ENCODE peak calls at places on chromosomes 11 and 22, in four cellular contexts. S, G, O and U are unnamed samples.
A peak's percentile ranks its signal among the peaks of the same experiment; 100 is the strongest.

GRCh38 chr11:19404787-19405186 is 164.0 kb upstream of the E2F8 start:
- DNase-seq in S (no peak), G (no peak), O (no peak), U (no peak)

GRCh38 chr11:46808804-46809431 is 37.2 kb downstream of the CKAP5 start:
- DNase-seq in S (no peak), G (no peak), O (no peak), U (no peak)

GRCh38 chr11:124405611-124406010 is 6.8 kb upstream of the OR8B3 start:
- DNase-seq in S (peak; percentile 11), G (no peak), O (no peak), U (no peak)

GRCh38 chr11:61158691-61159381 is 2.4 kb downstream of the VPS37C start:
- DNase-seq in S (peak; percentile 17), G (peak; percentile 99), O (no peak), U (no peak)

GRCh38 chr11:121723261-121723741 is 270.5 kb upstream of the SORL1-AS1 start:
- DNase-seq in S (no peak), G (no peak), O (no peak), U (no peak)

GRCh38 chr22:37043214-37043827 is 8.2 kb upstream of the KCTD17 start:
- DNase-seq in S (no peak), G (no peak), O (no peak), U (no peak)

GRCh38 chr11:45815747-45816146 is 10.8 kb downstream of the SLC35C1 start:
- DNase-seq in S (no peak), G (peak; percentile 68), O (no peak), U (no peak)

GRCh38 chr11:44364596-44364995 is 54.7 kb upstream of the ALX4 start:
- DNase-seq in S (no peak), G (no peak), O (no peak), U (no peak)

GRCh38 chr11:88404932-88405710 is 67.6 kb upstream of the CTSC start:
- DNase-seq in S (no peak), G (no peak), O (no peak), U (no peak)

GRCh38 chr11:85551881-85552280 is 75.3 kb downstream of the DLG2 start:
- DNase-seq in S (no peak), G (no peak), O (no peak), U (no peak)

GRCh38 chr22:29004647-29005371 is 56.8 kb downstream of the C22orf31 start:
- DNase-seq in S (no peak), G (no peak), O (no peak), U (peak; percentile 81)

GRCh38 chr11:1207451-1208360 is 15.2 kb upstream of the MUC5B start:
- DNase-seq in S (no peak), G (no peak), O (no peak), U (peak; percentile 83)

GRCh38 chr11:10454902-10455631 is at the start of gene AMPD3:
- DNase-seq in S (peak; percentile 92), G (peak; percentile 86), O (no peak), U (no peak)

GRCh38 chr11:120494595-120494994 is 17.0 kb upstream of the GRIK4 start:
- DNase-seq in S (no peak), G (no peak), O (no peak), U (no peak)

GRCh38 chr22:39476664-39477063 is 19.9 kb downstream of the MGAT3 start:
- DNase-seq in S (no peak), G (no peak), O (no peak), U (no peak)

GRCh38 chr22:50047346-50047745 is 10.8 kb downstream of the TTLL8 start:
- DNase-seq in S (no peak), G (no peak), O (no peak), U (no peak)

GRCh38 chr11:42407379-42407778 is 904.4 kb upstream of the API5 start:
- DNase-seq in S (no peak), G (no peak), O (no peak), U (no peak)

GRCh38 chr11:117319214-117319840 is 3.3 kb upstream of the BACE1 start:
- DNase-seq in S (no peak), G (no peak), O (no peak), U (no peak)

GRCh38 chr11:61080526-61080925 is 21.8 kb upstream of the CD5 start:
- DNase-seq in S (no peak), G (no peak), O (no peak), U (no peak)

GRCh38 chr11:47185305-47186075 is 744 bp downstream of the PACSIN3 start:
- DNase-seq in S (no peak), G (peak; percentile 75), O (no peak), U (peak; percentile 79)

GRCh38 chr11:101346591-101346990 is 217.0 kb upstream of the PGR start:
- DNase-seq in S (no peak), G (peak; percentile 43), O (no peak), U (no peak)

GRCh38 chr11:15114501-15115475 is at the start of gene INSC:
- DNase-seq in S (no peak), G (no peak), O (no peak), U (peak; percentile 74)

GRCh38 chr22:50049299-50050195 is 8.6 kb downstream of the TTLL8 start:
- DNase-seq in S (no peak), G (no peak), O (no peak), U (no peak)

GRCh38 chr11:46564459-46564858 is 29.4 kb downstream of the AMBRA1 start:
- DNase-seq in S (no peak), G (peak; percentile 71), O (no peak), U (no peak)

GRCh38 chr11:105179542-105180278 is 40.1 kb upstream of the CARD18 start:
- DNase-seq in S (no peak), G (no peak), O (no peak), U (no peak)

GRCh38 chr22:43446881-43447280 is 35.1 kb downstream of the MPPED1 start:
- DNase-seq in S (no peak), G (no peak), O (no peak), U (no peak)

GRCh38 chr22:46776876-46777608 is 14.6 kb downstream of the TBC1D22A start:
- DNase-seq in S (no peak), G (peak; percentile 12), O (no peak), U (no peak)

DNA sequence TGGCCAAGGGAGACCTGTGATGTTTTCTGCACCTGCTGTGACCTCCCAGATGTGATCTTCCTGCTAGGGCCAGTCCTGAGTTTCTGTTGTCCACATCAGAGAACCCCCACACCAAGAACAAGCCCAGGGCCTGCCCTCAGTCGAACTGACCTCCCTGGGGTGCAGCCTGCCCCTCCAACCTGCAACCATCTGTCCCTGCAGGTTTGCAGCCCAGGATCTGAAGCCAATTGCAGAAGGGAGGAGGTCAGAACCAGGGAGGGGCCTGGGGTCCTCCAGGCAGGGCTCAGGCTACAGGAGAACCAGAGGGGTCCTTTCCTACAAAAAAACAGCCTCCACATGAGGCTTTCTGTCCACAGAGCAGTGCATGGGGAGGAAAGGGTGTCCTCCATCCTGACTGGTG is 807 bp downstream of the TRIM3 start:
- DNase-seq in S (no peak), G (no peak), O (no peak), U (no peak)
- H3K4me3 ChIP-seq in S (peak overlapping the region; percentile 88), G (no peak overlapping the region), O (peak overlapping the region; percentile 4), U (peak overlapping the region; percentile 72)

GRCh38 chr11:40203606-40204005 is 1255.8 kb downstream of the LRRC4C start:
- DNase-seq in S (no peak), G (no peak), O (no peak), U (no peak)
- H3K4me3 ChIP-seq in S (no peak overlapping the region), G (no peak overlapping the region), O (no peak overlapping the region), U (no peak overlapping the region)

DNA sequence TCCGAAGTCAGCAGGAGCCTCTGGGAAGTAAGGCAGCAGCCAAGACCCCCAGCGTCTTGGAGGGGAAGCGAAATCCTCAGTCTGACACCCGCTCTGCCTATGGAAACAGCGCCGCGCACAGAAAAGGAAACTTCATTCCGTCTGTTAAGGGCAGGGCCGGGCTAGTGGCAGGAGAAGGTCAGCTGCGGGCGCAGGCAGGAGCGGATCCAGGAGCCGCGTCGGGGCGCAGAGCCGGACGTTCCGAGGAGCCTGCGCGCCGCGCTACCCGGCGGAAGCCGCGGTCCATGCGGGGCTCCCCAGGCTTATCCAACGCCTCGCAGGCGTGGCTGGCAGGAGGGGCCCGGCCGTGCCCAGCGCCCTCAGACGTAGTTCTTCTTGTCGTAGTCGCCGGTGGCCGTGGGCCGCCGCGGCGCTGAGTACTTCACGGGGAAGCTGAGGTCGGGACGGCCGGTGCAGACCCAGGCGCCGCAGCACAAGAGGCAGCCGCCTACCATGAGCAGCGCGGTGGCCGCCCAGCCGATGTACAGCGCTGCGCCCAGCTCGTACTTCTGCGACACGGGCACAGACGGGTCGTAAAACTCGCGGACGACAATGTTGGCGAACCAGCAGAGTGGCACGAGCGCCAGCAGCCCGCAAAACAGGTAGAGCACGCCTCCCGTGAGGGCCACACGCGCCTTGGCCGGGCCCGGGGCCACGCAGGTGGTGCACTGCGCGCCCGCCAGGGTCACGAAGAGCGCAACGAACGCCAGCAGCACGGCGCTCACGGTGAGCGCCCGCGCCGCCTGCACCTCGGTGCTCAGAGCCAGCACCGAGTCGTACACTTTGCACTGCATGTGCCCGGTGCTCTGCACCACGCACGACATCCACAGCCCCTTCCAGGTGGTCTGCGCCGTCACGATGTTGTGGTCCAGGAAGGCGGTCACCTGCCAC is 705 bp downstream of the CLDN5 start:
- DNase-seq in S (no peak), G (no peak), O (no peak), U (no peak)
- H3K4me3 ChIP-seq in S (peak overlapping the region; percentile 41), G (no peak overlapping the region), O (peak overlapping the region; percentile 42), U (peak overlapping the region; percentile 25)

GRCh38 chr11:7574491-7575129 is 60.8 kb downstream of the PPFIBP2 start:
- DNase-seq in S (no peak), G (no peak), O (no peak), U (no peak)

GRCh38 chr11:7576671-7577225 is 62.9 kb downstream of the PPFIBP2 start:
- DNase-seq in S (no peak), G (no peak), O (no peak), U (no peak)

GRCh38 chr11:7577883-7578242 is 64.1 kb downstream of the PPFIBP2 start:
- DNase-seq in S (no peak), G (peak; percentile 64), O (no peak), U (no peak)

GRCh38 chr11:7577226-7577882 is 63.6 kb downstream of the PPFIBP2 start:
- DNase-seq in S (no peak), G (no peak), O (no peak), U (no peak)

DNA sequence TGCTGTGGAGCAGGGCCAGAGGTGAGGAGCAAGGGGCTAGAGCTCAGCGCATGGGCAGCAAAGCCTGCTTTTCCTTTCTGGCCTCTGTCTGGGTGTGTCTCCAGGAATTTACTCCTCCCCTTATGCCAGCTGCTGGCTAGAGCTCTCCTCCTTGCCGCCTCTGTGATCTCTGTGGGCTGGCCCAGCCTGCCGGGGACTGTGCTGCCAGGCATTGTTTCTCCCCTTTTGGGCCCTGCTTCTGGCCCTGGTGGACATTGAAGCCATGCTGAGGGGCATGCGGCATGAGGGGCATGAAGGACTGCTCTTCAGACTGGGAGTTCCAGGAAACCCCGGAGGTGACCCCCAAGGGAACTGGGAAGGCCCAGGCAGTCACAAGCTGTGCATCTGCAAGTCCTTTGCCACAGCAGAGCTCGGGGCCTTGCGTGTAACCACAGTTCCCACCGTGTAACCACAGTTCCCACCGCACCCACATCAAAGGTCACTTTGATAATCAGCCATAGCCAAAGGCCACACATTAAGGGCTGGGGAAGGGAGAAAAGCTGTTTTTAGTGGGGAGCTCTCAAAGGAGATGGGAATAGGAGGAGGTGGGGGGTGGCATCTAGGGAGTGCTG is 62.1 kb downstream of the PPFIBP2 start:
- DNase-seq in S (no peak), G (no peak), O (no peak), U (peak; percentile 53)
- H3K4me3 ChIP-seq in S (no peak overlapping the region), G (no peak overlapping the region), O (no peak overlapping the region), U (no peak overlapping the region)

GRCh38 chr11:76131585-76131984 is 74.7 kb downstream of the WNT11 start:
- DNase-seq in S (no peak), G (no peak), O (no peak), U (no peak)
- H3K4me3 ChIP-seq in S (no peak overlapping the region), G (no peak overlapping the region), O (no peak overlapping the region), U (no peak overlapping the region)

GRCh38 chr11:65026810-65027209 is 429 bp upstream of the SNX15 start:
- DNase-seq in S (no peak), G (no peak), O (no peak), U (no peak)
- H3K4me3 ChIP-seq in S (peak overlapping the region; percentile 65), G (peak overlapping the region; percentile 64), O (no peak overlapping the region), U (peak overlapping the region; percentile 51)